ENCODE peak calls at places on chromosome 2, in six cellular contexts. U is activated CD4-positive, alpha-beta T cell treated with anti-CD3 and anti-CD28 coated beads, Interleukin-2, amount 10 ng/mL, durations not matched to agents 7 days and 5 days; Y is colonic mucosa; I is stomach; P is NCI-H1092 treated with DMSO at 0.1 percent for 48 hours; W is Right ventricle myocardium superior. S is an unnamed sample.

GRCh38 chr2:60998628-60999545 is 18.6 kb upstream of the PEX13 start:
- DNase-seq in U (no peak), Y (no peak), I (no peak), P (peak; percentile 33), W (no peak), S (peak; percentile 57)

GRCh38 chr2:150570712-150571111 is 83.2 kb upstream of the RND3 start:
- DNase-seq in U (no peak), Y (no peak), I (no peak), P (no peak), W (no peak), S (peak; percentile 72)

GRCh38 chr2:42238644-42239288 is 69.6 kb downstream of the EML4 start:
- DNase-seq in U (peak; percentile 30), Y (peak; percentile 68), I (peak; percentile 62), P (peak; percentile 15), W (no peak), S (no peak)

GRCh38 chr2:219688560-219689445 is 61.4 kb downstream of the SLC4A3 start:
- DNase-seq in U (no peak), Y (no peak), I (no peak), P (no peak), W (peak; percentile 51), S (peak; percentile 92)

GRCh38 chr2:67255933-67256615 is 141.1 kb upstream of the ETAA1 start:
- DNase-seq in U (no peak), Y (no peak), I (no peak), P (no peak), W (no peak), S (no peak)

GRCh38 chr2:29747786-29748470 is 173.5 kb downstream of the ALK start:
- DNase-seq in U (no peak), Y (no peak), I (no peak), P (peak; percentile 44), W (no peak), S (peak; percentile 87)

GRCh38 chr2:212154392-212154791 is 384.2 kb downstream of the ERBB4 start:
- DNase-seq in U (no peak), Y (no peak), I (no peak), P (no peak), W (no peak), S (no peak)

GRCh38 chr2:55428258-55428657 is 8.6 kb upstream of the CCDC88A start:
- DNase-seq in U (no peak), Y (no peak), I (no peak), P (no peak), W (no peak), S (no peak)

GRCh38 chr2:112712903-112713584 is 7.8 kb upstream of the NT5DC4 start:
- DNase-seq in U (no peak), Y (no peak), I (no peak), P (no peak), W (no peak), S (peak; percentile 57)

GRCh38 chr2:225399509-225399908 is at the start of gene NYAP2:
- DNase-seq in U (no peak), Y (no peak), I (no peak), P (peak; percentile 93), W (no peak), S (no peak)

GRCh38 chr2:46029332-46029811 is 267.8 kb upstream of the EPAS1 start:
- DNase-seq in U (no peak), Y (no peak), I (no peak), P (no peak), W (peak; percentile 45), S (no peak)

GRCh38 chr2:9666306-9666705 is 35.5 kb upstream of the YWHAQ start:
- DNase-seq in U (no peak), Y (no peak), I (no peak), P (no peak), W (no peak), S (peak; percentile 46)

GRCh38 chr2:20188851-20189250 is 36.1 kb downstream of the SDC1 start:
- DNase-seq in U (no peak), Y (no peak), I (no peak), P (no peak), W (no peak), S (no peak)

GRCh38 chr2:26711457-26712155 is 19.1 kb downstream of the KCNK3 start:
- DNase-seq in U (no peak), Y (no peak), I (no peak), P (peak; percentile 55), W (no peak), S (no peak)

GRCh38 chr2:149020432-149020851 is 18.1 kb upstream of the LYPD6B start:
- DNase-seq in U (no peak), Y (peak; percentile 70), I (peak; percentile 61), P (no peak), W (no peak), S (no peak)

GRCh38 chr2:152875832-152876669 is 157.6 kb downstream of the ARL6IP6 start:
- DNase-seq in U (no peak), Y (no peak), I (no peak), P (no peak), W (no peak), S (no peak)

GRCh38 chr2:69997296-69998184 is 36.1 kb upstream of the ASPRV1 start:
- DNase-seq in U (no peak), Y (no peak), I (peak; percentile 44), P (no peak), W (peak; percentile 52), S (peak; percentile 77)

GRCh38 chr2:55985406-55985805 is 61.8 kb upstream of the EFEMP1 start:
- DNase-seq in U (no peak), Y (no peak), I (no peak), P (no peak), W (no peak), S (no peak)

GRCh38 chr2:20597868-20598183 is 53.1 kb downstream of the HS1BP3 start:
- DNase-seq in U (no peak), Y (no peak), I (no peak), P (no peak), W (peak; percentile 39), S (no peak)

GRCh38 chr2:46869621-46870020 is 46.0 kb downstream of the MCFD2 start:
- DNase-seq in U (no peak), Y (no peak), I (no peak), P (no peak), W (no peak), S (no peak)

GRCh38 chr2:45033331-45033730 is 24.1 kb upstream of the SIX2 start:
- DNase-seq in U (no peak), Y (no peak), I (no peak), P (no peak), W (no peak), S (no peak)

GRCh38 chr2:147636888-147637270 is 207.9 kb upstream of the ACVR2A start:
- DNase-seq in U (no peak), Y (no peak), I (no peak), P (no peak), W (no peak), S (no peak)

GRCh38 chr2:10256525-10257031 is 46.1 kb upstream of the HPCAL1 start:
- DNase-seq in U (no peak), Y (no peak), I (no peak), P (peak; percentile 1), W (peak; percentile 18), S (no peak)

GRCh38 chr2:111117666-111118454 is 2.9 kb upstream of the BCL2L11 start:
- DNase-seq in U (peak; percentile 19), Y (peak; percentile 65), I (peak; percentile 35), P (no peak), W (peak; percentile 63), S (peak; percentile 10)

GRCh38 chr2:230042195-230042594 is 26.5 kb downstream of the SLC16A14 start:
- DNase-seq in U (no peak), Y (no peak), I (no peak), P (no peak), W (no peak), S (no peak)

GRCh38 chr2:63721082-63721424 is 120.6 kb upstream of the UGP2 start:
- DNase-seq in U (no peak), Y (no peak), I (no peak), P (no peak), W (no peak), S (no peak)

S was measured in AG08395.